ENCODE peak calls at places on chromosomes 12 and 14, in ten cellular contexts. Z is NCI-H226; X is CD8-positive, alpha-beta memory T cell; Y is Peyer's patch; B is EH; A is AG20443; L is heart right ventricle; P is progenitor cell of endocrine pancreas; I is thoracic aorta; M is sciatic nerve. T is an unnamed sample.

GRCh38 chr12:90888316-90888715 is 66.7 kb downstream of the CCER1 start:
- DNase-seq in A (no peak), X (no peak), Y (no peak), P (no peak), I (no peak), L (no peak), Z (no peak), B (no peak), M (no peak), T (no peak)

GRCh38 chr14:68941820-68942219 is 37.3 kb downstream of the ACTN1 start:
- DNase-seq in Y (no peak), A (peak; percentile 83), X (no peak), B (peak; percentile 99), I (no peak), M (no peak), P (no peak), L (peak; percentile 62), Z (peak; percentile 92), T (no peak)

GRCh38 chr12:12558291-12558690 is 4.4 kb downstream of the DUSP16 start:
- DNase-seq in A (no peak), Z (no peak), L (no peak), B (no peak), P (no peak), I (no peak), X (no peak), M (no peak), Y (no peak), T (no peak)

GRCh38 chr14:49940805-49941421 is 48.0 kb downstream of the ARF6 start:
- DNase-seq in L (no peak), Z (peak; percentile 48), I (no peak), M (no peak), P (no peak), X (peak; percentile 35), Y (no peak), A (peak; percentile 34), B (peak; percentile 73), T (no peak)

GRCh38 chr12:74890237-74890599 is 319.4 kb downstream of the KCNC2 start:
- DNase-seq in M (no peak), A (peak; percentile 56), Z (peak; percentile 98), L (no peak), I (no peak), Y (no peak), X (no peak), P (no peak), B (peak; percentile 88), T (no peak)

GRCh38 chr12:60070541-60070940 is 474.7 kb downstream of the SLC16A7 start:
- DNase-seq in B (no peak), Z (peak; percentile 34), X (no peak), Y (no peak), I (no peak), M (no peak), P (no peak), A (no peak), L (no peak), T (no peak)

GRCh38 chr14:96221109-96221650 is 16.5 kb downstream of the BDKRB2 start:
- DNase-seq in Z (no peak), A (no peak), I (no peak), X (no peak), P (no peak), M (no peak), B (no peak), L (no peak), Y (no peak), T (no peak)

GRCh38 chr12:14417717-14418116 is 52.2 kb downstream of the ATF7IP start:
- DNase-seq in Z (peak; percentile 37), B (peak; percentile 88), Y (peak; percentile 71), L (peak; percentile 79), M (peak; percentile 64), P (no peak), A (peak; percentile 56), I (no peak), X (peak; percentile 78), T (peak; percentile 50)

GRCh38 chr14:20873370-20874177 is 17.6 kb upstream of the RNASE3 start:
- DNase-seq in I (peak; percentile 28), B (peak; percentile 61), X (peak; percentile 66), M (peak; percentile 92), A (peak; percentile 78), Y (peak; percentile 76), Z (no peak), P (peak; percentile 63), L (peak; percentile 86), T (peak; percentile 56)